ENCODE peak calls at places on chromosomes 5 and 9, in five cellular contexts. A is activated CD8-positive, alpha-beta memory T cell treated with anti-CD3 and anti-CD28 coated beads for 1 hour; G is endothelial cell; H is KBM-7; X is kidney. R is an unnamed sample.

GRCh38 chr9:112170968-112171367 is 4.1 kb downstream of the SUSD1 start:
- DNase-seq in A (no peak), G (no peak), H (no peak), X (no peak), R (no peak)

GRCh38 chr9:87063246-87063645 is 115.9 kb upstream of the GAS1 start:
- DNase-seq in G (no peak), X (no peak), A (no peak), H (no peak), R (no peak)

GRCh38 chr5:79070002-79070567 is 518 bp downstream of the BHMT2 start:
- DNase-seq in A (no peak), H (no peak), X (peak), G (no peak), R (no peak)

GRCh38 chr5:76406567-76407155 is 3.6 kb downstream of the IQGAP2 start:
- DNase-seq in X (no peak), H (peak), G (no peak), A (no peak), R (no peak)

GRCh38 chr5:31781772-31782171 is 142.8 kb downstream of the PDZD2 start:
- DNase-seq in H (no peak), G (no peak), A (no peak), X (no peak), R (no peak)

GRCh38 chr9:89798546-89799120 is 193.8 kb downstream of the GADD45G start:
- DNase-seq in X (no peak), A (no peak), H (no peak), G (no peak), R (no peak)

GRCh38 chr5:113325054-113325453 is 109.7 kb downstream of the TSSK1B start:
- DNase-seq in X (no peak), A (no peak), H (no peak), G (no peak), R (no peak)

GRCh38 chr9:129759329-129759728 is 6.5 kb upstream of the PTGES start:
- DNase-seq in X (no peak), G (no peak), A (no peak), H (no peak), R (no peak)

GRCh38 chr5:31270396-31270795 is 76.9 kb downstream of the CDH6 start:
- DNase-seq in G (peak), H (peak), X (no peak), A (no peak), R (no peak)

GRCh38 chr5:61333351-61334223 is 1.5 kb downstream of the ZSWIM6 start:
- DNase-seq in G (peak), A (peak), X (peak), H (peak), R (no peak)

GRCh38 chr5:142219146-142219545 is 105.7 kb downstream of the SPRY4 start:
- DNase-seq in G (no peak), H (no peak), X (no peak), A (no peak), R (no peak)

R was measured in OCI-LY7.